ENCODE peak calls at places on chromosomes 1 and 21, in seven cellular contexts. F, P, J, N, W, D and R are unnamed samples.

GRCh38 chr1:59367269-59368006 is 70.5 kb downstream of the FGGY start:
- DNase-seq in F (no peak), P (no peak), J (peak; percentile 84), N (peak; percentile 65), W (no peak), D (no peak), R (no peak)

GRCh38 chr1:186272486-186272885 is 102.6 kb downstream of the TPR start:
- DNase-seq in F (no peak), P (no peak), J (no peak), N (no peak), W (no peak), D (no peak), R (no peak)

GRCh38 chr1:99784143-99784542 is 17.7 kb upstream of the FRRS1 start:
- DNase-seq in F (no peak), P (no peak), J (no peak), N (no peak), W (no peak), D (no peak), R (no peak)

GRCh38 chr1:17895401-17895800 is 140.3 kb downstream of the ACTL8 start:
- DNase-seq in F (no peak), P (no peak), J (no peak), N (no peak), W (no peak), D (no peak), R (no peak)

GRCh38 chr1:7113822-7114221 is 328.6 kb downstream of the CAMTA1 start:
- DNase-seq in F (no peak), P (no peak), J (no peak), N (no peak), W (no peak), D (no peak), R (no peak)

GRCh38 chr1:150072959-150073358 is 5.4 kb downstream of the VPS45 start:
- DNase-seq in F (no peak), P (no peak), J (no peak), N (no peak), W (no peak), D (no peak), R (no peak)

GRCh38 chr1:113388621-113389355 is 1.5 kb upstream of the MAGI3 start:
- DNase-seq in F (peak; percentile 3), P (no peak), J (no peak), N (no peak), W (no peak), D (no peak), R (no peak)

GRCh38 chr1:184407816-184408510 is 21.1 kb downstream of the C1orf21 start:
- DNase-seq in F (no peak), P (no peak), J (no peak), N (no peak), W (no peak), D (no peak), R (no peak)

GRCh38 chr1:166977951-166978350 is 2.6 kb upstream of the ILDR2 start:
- DNase-seq in F (no peak), P (no peak), J (no peak), N (no peak), W (no peak), D (no peak), R (no peak)

GRCh38 chr1:64229307-64229706 is 25.9 kb downstream of the UBE2U start:
- DNase-seq in F (no peak), P (no peak), J (no peak), N (no peak), W (no peak), D (no peak), R (no peak)

GRCh38 chr1:93681095-93681548 is 515 bp downstream of the BCAR3 start:
- DNase-seq in F (no peak), P (no peak), J (no peak), N (peak; percentile 29), W (no peak), D (no peak), R (no peak)

GRCh38 chr21:39316062-39316461 is 2.6 kb upstream of the BRWD1 start:
- DNase-seq in F (no peak), P (no peak), J (no peak), N (no peak), W (no peak), D (no peak), R (no peak)

GRCh38 chr1:201692307-201693018 is 136.5 kb upstream of the IPO9 start:
- DNase-seq in F (peak; percentile 79), P (no peak), J (no peak), N (no peak), W (no peak), D (no peak), R (no peak)

GRCh38 chr1:181105134-181106021 is 16.9 kb downstream of the IER5 start:
- DNase-seq in F (peak; percentile 93), P (peak; percentile 92), J (no peak), N (peak; percentile 97), W (peak; percentile 80), D (peak; percentile 88), R (peak; percentile 95)

GRCh38 chr1:109370712-109371270 is 26.9 kb downstream of the SORT1 start:
- DNase-seq in F (no peak), P (no peak), J (peak; percentile 94), N (no peak), W (no peak), D (no peak), R (no peak)

GRCh38 chr1:28354121-28354520 is 15.4 kb upstream of the PHACTR4 start:
- DNase-seq in F (no peak), P (no peak), J (no peak), N (peak; percentile 43), W (no peak), D (no peak), R (no peak)

GRCh38 chr1:12179111-12179519 is 12.3 kb downstream of the TNFRSF1B start:
- DNase-seq in F (no peak), P (no peak), J (peak; percentile 47), N (no peak), W (peak; percentile 46), D (peak; percentile 40), R (no peak)

GRCh38 chr1:88763649-88764406 is 79.8 kb downstream of the PKN2 start:
- DNase-seq in F (no peak), P (no peak), J (peak; percentile 24), N (no peak), W (no peak), D (no peak), R (no peak)

GRCh38 chr1:164707868-164708331 is 148.9 kb downstream of the PBX1 start:
- DNase-seq in F (no peak), P (no peak), J (no peak), N (peak; percentile 68), W (no peak), D (no peak), R (no peak)

GRCh38 chr1:223887724-223888428 is 42.1 kb upstream of the TP53BP2 start:
- DNase-seq in F (no peak), P (no peak), J (peak; percentile 98), N (peak; percentile 47), W (no peak), D (no peak), R (no peak)

GRCh38 chr1:116987256-116987555 is 14.4 kb upstream of the CD101 start:
- DNase-seq in F (no peak), P (no peak), J (no peak), N (no peak), W (peak; percentile 39), D (peak; percentile 44), R (no peak)

GRCh38 chr1:205936846-205937707 is 6.2 kb downstream of the SLC26A9 start:
- DNase-seq in F (no peak), P (no peak), J (peak; percentile 27), N (no peak), W (no peak), D (no peak), R (no peak)

GRCh38 chr1:35931424-35932157 is 686 bp downstream of the AGO3 start:
- DNase-seq in F (peak; percentile 76), P (peak; percentile 49), J (no peak), N (no peak), W (no peak), D (no peak), R (no peak)

GRCh38 chr1:115326419-115326818 is 11.6 kb downstream of the NGF start:
- DNase-seq in F (no peak), P (no peak), J (no peak), N (no peak), W (no peak), D (no peak), R (no peak)

GRCh38 chr1:153792631-153793041 is 17.4 kb downstream of the SLC27A3 start:
- DNase-seq in F (no peak), P (no peak), J (no peak), N (peak; percentile 12), W (no peak), D (no peak), R (no peak)

GRCh38 chr1:39872698-39873097 is 10.6 kb downstream of the TRIT1 start:
- DNase-seq in F (no peak), P (peak; percentile 44), J (no peak), N (no peak), W (no peak), D (no peak), R (no peak)

GRCh38 chr1:198157847-198158765 is 1.3 kb downstream of the NEK7 start:
- DNase-seq in F (peak; percentile 47), P (no peak), J (no peak), N (no peak), W (no peak), D (no peak), R (no peak)

GRCh38 chr1:64196074-64196869 is 7.2 kb upstream of the UBE2U start:
- DNase-seq in F (no peak), P (no peak), J (no peak), N (no peak), W (no peak), D (no peak), R (no peak)

GRCh38 chr21:36858320-36858957 is 108.0 kb downstream of the HLCS start:
- DNase-seq in F (no peak), P (no peak), J (no peak), N (no peak), W (no peak), D (no peak), R (no peak)

GRCh38 chr21:38440746-38441145 is 57.5 kb downstream of the ERG start:
- DNase-seq in F (no peak), P (no peak), J (peak; percentile 82), N (no peak), W (no peak), D (no peak), R (no peak)

GRCh38 chr1:92186081-92186480 is 31.6 kb upstream of the C1orf146 start:
- DNase-seq in F (no peak), P (no peak), J (peak; percentile 46), N (no peak), W (no peak), D (no peak), R (no peak)

GRCh38 chr1:215679231-215679630 is 112.1 kb downstream of the KCTD3 start:
- DNase-seq in F (no peak), P (no peak), J (no peak), N (no peak), W (no peak), D (no peak), R (no peak)

GRCh38 chr1:203626910-203627246 is 246 bp downstream of the ATP2B4 start:
- DNase-seq in F (no peak), P (peak; percentile 70), J (no peak), N (peak; percentile 54), W (no peak), D (no peak), R (no peak)

GRCh38 chr1:41387667-41388091 is 26.4 kb downstream of the FOXO6 start:
- DNase-seq in F (peak; percentile 79), P (peak; percentile 82), J (no peak), N (peak; percentile 67), W (no peak), D (no peak), R (no peak)

GRCh38 chr21:37220433-37220980 is 46.6 kb downstream of the VPS26C start:
- DNase-seq in F (peak; percentile 49), P (peak; percentile 38), J (no peak), N (no peak), W (no peak), D (no peak), R (no peak)

GRCh38 chr1:159091547-159092397 is 15.2 kb upstream of the AIM2 start:
- DNase-seq in F (no peak), P (no peak), J (peak; percentile 50), N (no peak), W (no peak), D (no peak), R (no peak)